ENCODE peak calls at places on chromosome 3, in five cellular contexts. O is ACHN, R is activated gamma-delta T cell treated with Interleukin-2 at 50 U/mL for 16 hours, E is AG20443, T is ureter. N is an unnamed sample.

GRCh38 chr3:172530101-172530561 is 6.9 kb upstream of the TNFSF10 start:
- DNase-seq in T (no peak), R (no peak), O (no peak), E (no peak), N (no peak)

GRCh38 chr3:133130168-133130567 is 92.0 kb downstream of the TMEM108 start:
- DNase-seq in E (peak; percentile 51), R (no peak), O (no peak), T (no peak), N (no peak)

GRCh38 chr3:172546105-172546504 is 22.9 kb upstream of the TNFSF10 start:
- DNase-seq in O (no peak), T (no peak), E (no peak), R (no peak), N (no peak)

GRCh38 chr3:141275973-141276372 is 44.3 kb downstream of the PXYLP1 start:
- DNase-seq in T (no peak), R (no peak), O (no peak), E (no peak), N (peak; percentile 77)

GRCh38 chr3:156216852-156217251 is 96.5 kb downstream of the KCNAB1 start:
- DNase-seq in O (no peak), E (no peak), R (no peak), T (no peak), N (peak; percentile 81)

GRCh38 chr3:171187706-171188290 is 161.3 kb upstream of the SLC2A2 start:
- DNase-seq in E (peak; percentile 53), T (no peak), O (peak; percentile 40), R (no peak), N (peak; percentile 40)

GRCh38 chr3:140552898-140553297 is 125.0 kb upstream of the TRIM42 start:
- DNase-seq in T (no peak), O (no peak), R (no peak), E (no peak), N (no peak)

GRCh38 chr3:111047053-111047452 is 24.6 kb upstream of the NECTIN3 start:
- DNase-seq in T (no peak), O (no peak), E (no peak), R (no peak), N (no peak)

GRCh38 chr3:33218072-33218445 is 551 bp downstream of the SUSD5 start:
- DNase-seq in O (no peak), R (no peak), E (no peak), T (no peak), N (no peak)

GRCh38 chr3:9946112-9947024 is 5.8 kb downstream of the PRRT3 start:
- DNase-seq in T (peak; percentile 87), R (peak; percentile 80), E (peak; percentile 98), O (peak; percentile 89), N (peak; percentile 78)

GRCh38 chr3:61725851-61726333 is 164.5 kb downstream of the PTPRG start:
- DNase-seq in R (no peak), E (no peak), T (no peak), O (peak; percentile 66), N (no peak)

GRCh38 chr3:65873028-65873427 is 165.7 kb downstream of the MAGI1 start:
- DNase-seq in E (no peak), R (no peak), O (no peak), T (no peak), N (no peak)

GRCh38 chr3:119420196-119420595 is 43.2 kb downstream of the TMEM39A start:
- DNase-seq in O (peak; percentile 6), E (no peak), T (no peak), R (no peak), N (peak; percentile 7)

GRCh38 chr3:129632977-129633376 is 26.5 kb upstream of the PLXND1 start:
- DNase-seq in R (no peak), T (no peak), O (no peak), E (no peak), N (no peak)

GRCh38 chr3:34008836-34009479 is 210.5 kb downstream of the PDCD6IP start:
- DNase-seq in R (no peak), E (no peak), O (no peak), T (no peak), N (no peak)

GRCh38 chr3:5022187-5022965 is 43.1 kb downstream of the BHLHE40 start:
- DNase-seq in E (no peak), T (no peak), O (no peak), R (no peak), N (no peak)

GRCh38 chr3:78645628-78646310 is 1122.0 kb downstream of the ROBO1 start:
- DNase-seq in R (no peak), T (no peak), O (peak; percentile 78), E (peak; percentile 59), N (peak; percentile 51)

GRCh38 chr3:46947981-46948791 is 28.4 kb downstream of the CCDC12 start:
- DNase-seq in O (no peak), E (no peak), T (peak; percentile 85), R (peak; percentile 80), N (no peak)

GRCh38 chr3:30349507-30349906 is 256.9 kb upstream of the TGFBR2 start:
- DNase-seq in T (no peak), R (no peak), E (no peak), O (no peak), N (no peak)

GRCh38 chr3:195542261-195542660 is 864 bp downstream of the PPP1R2 start:
- DNase-seq in O (peak; percentile 22), R (no peak), T (no peak), E (no peak), N (no peak)

GRCh38 chr3:61162965-61163364 is 88.3 kb downstream of the FHIT start:
- DNase-seq in T (no peak), R (no peak), O (no peak), E (no peak), N (no peak)

GRCh38 chr3:13073976-13074375 is 747 bp upstream of the IQSEC1 start:
- DNase-seq in T (no peak), R (no peak), O (no peak), E (no peak), N (no peak)

GRCh38 chr3:40557558-40558161 is 32.9 kb downstream of the ZNF621 start:
- DNase-seq in O (no peak), T (no peak), E (no peak), R (no peak), N (no peak)

GRCh38 chr3:62131050-62131449 is 242.3 kb downstream of the FEZF2 start:
- DNase-seq in R (no peak), T (no peak), E (no peak), O (no peak), N (no peak)

GRCh38 chr3:105846809-105847208 is 22.0 kb downstream of the CBLB start:
- DNase-seq in O (no peak), E (no peak), R (no peak), T (no peak), N (no peak)

GRCh38 chr3:108959017-108959416 is 5.3 kb upstream of the GUCA1C start:
- DNase-seq in O (no peak), T (no peak), R (no peak), E (no peak), N (no peak)

GRCh38 chr3:69671082-69671952 is 67.9 kb upstream of the MITF start:
- DNase-seq in T (no peak), R (no peak), E (peak; percentile 53), O (peak; percentile 50), N (peak; percentile 33)

GRCh38 chr3:111735271-111735758 is 123.8 kb upstream of the PHLDB2 start:
- DNase-seq in O (peak; percentile 97), T (no peak), E (peak; percentile 52), R (no peak), N (no peak)

N was measured in NCI-H2081.